ENCODE peak calls at places on chromosomes 7 and 10, in six cellular contexts. One of them, this sample, is unnamed.

GRCh38 chr10:103745264-103746247 is 109.8 kb downstream of the SH3PXD2A start:
- DNase-seq in HCT116: peak
- DNase-seq in GM23248: peak
- DNase-seq in neural progenitor cell: no peak
- DNase-seq in OCI-LY7: peak
- DNase-seq in hepatocyte: peak
- DNase-seq in this sample: no peak

GRCh38 chr7:131302876-131303707 is 24.6 kb upstream of the MKLN1 start:
- DNase-seq in neural progenitor cell: peak
- DNase-seq in GM23248: peak
- DNase-seq in hepatocyte: peak
- DNase-seq in HCT116: peak
- DNase-seq in OCI-LY7: peak
- DNase-seq in this sample: no peak

GRCh38 chr7:158244873-158245723 is 342.5 kb downstream of the PTPRN2 start:
- DNase-seq in GM23248: no peak
- DNase-seq in neural progenitor cell: no peak
- DNase-seq in OCI-LY7: no peak
- DNase-seq in hepatocyte: no peak
- DNase-seq in HCT116: no peak
- DNase-seq in this sample: no peak

GRCh38 chr10:113177163-113177935 is 227.3 kb downstream of the TCF7L2 start:
- DNase-seq in HCT116: no peak
- DNase-seq in hepatocyte: no peak
- DNase-seq in OCI-LY7: no peak
- DNase-seq in neural progenitor cell: peak
- DNase-seq in GM23248: no peak
- DNase-seq in this sample: no peak

GRCh38 chr7:129574487-129574886 is 37.0 kb upstream of the NRF1 start:
- DNase-seq in HCT116: no peak
- DNase-seq in neural progenitor cell: no peak
- DNase-seq in hepatocyte: no peak
- DNase-seq in GM23248: peak
- DNase-seq in OCI-LY7: no peak
- DNase-seq in this sample: no peak

GRCh38 chr7:76300210-76300731 is 2.2 kb upstream of the HSPB1 start:
- DNase-seq in OCI-LY7: no peak
- DNase-seq in HCT116: peak
- DNase-seq in neural progenitor cell: no peak
- DNase-seq in hepatocyte: peak
- DNase-seq in GM23248: peak
- DNase-seq in this sample: no peak

GRCh38 chr10:91694170-91694794 is 61.4 kb upstream of the PPP1R3C start:
- DNase-seq in HCT116: peak
- DNase-seq in hepatocyte: peak
- DNase-seq in GM23248: peak
- DNase-seq in neural progenitor cell: peak
- DNase-seq in OCI-LY7: peak
- DNase-seq in this sample: peak

GRCh38 chr7:157556339-157556944 is 219.6 kb downstream of the DNAJB6 start:
- DNase-seq in OCI-LY7: no peak
- DNase-seq in neural progenitor cell: no peak
- DNase-seq in GM23248: no peak
- DNase-seq in HCT116: no peak
- DNase-seq in hepatocyte: no peak
- DNase-seq in this sample: no peak

GRCh38 chr7:126203185-126203584 is 1049.6 kb downstream of the GRM8 start:
- DNase-seq in OCI-LY7: no peak
- DNase-seq in hepatocyte: no peak
- DNase-seq in neural progenitor cell: no peak
- DNase-seq in GM23248: no peak
- DNase-seq in HCT116: no peak
- DNase-seq in this sample: peak

GRCh38 chr7:91836065-91836368 is 44.5 kb downstream of the MTERF1 start:
- DNase-seq in neural progenitor cell: no peak
- DNase-seq in OCI-LY7: no peak
- DNase-seq in GM23248: peak
- DNase-seq in hepatocyte: no peak
- DNase-seq in HCT116: no peak
- DNase-seq in this sample: no peak

GRCh38 chr10:69318997-69319727 is 40.9 kb downstream of the HK1 start:
- DNase-seq in hepatocyte: peak
- DNase-seq in GM23248: peak
- DNase-seq in HCT116: no peak
- DNase-seq in OCI-LY7: peak
- DNase-seq in neural progenitor cell: peak
- DNase-seq in this sample: peak

GRCh38 chr10:1546431-1547110 is 190.8 kb downstream of the ADARB2 start:
- DNase-seq in hepatocyte: no peak
- DNase-seq in neural progenitor cell: no peak
- DNase-seq in GM23248: no peak
- DNase-seq in HCT116: no peak
- DNase-seq in OCI-LY7: no peak
- DNase-seq in this sample: no peak

GRCh38 chr7:127393370-127394058 is 1.0 kb upstream of the ZNF800 start:
- DNase-seq in OCI-LY7: no peak
- DNase-seq in neural progenitor cell: peak
- DNase-seq in hepatocyte: peak
- DNase-seq in HCT116: no peak
- DNase-seq in GM23248: peak
- DNase-seq in this sample: peak

GRCh38 chr10:84198206-84198915 is 4.0 kb downstream of the CDHR1 start:
- DNase-seq in neural progenitor cell: no peak
- DNase-seq in HCT116: no peak
- DNase-seq in GM23248: no peak
- DNase-seq in OCI-LY7: no peak
- DNase-seq in hepatocyte: no peak
- DNase-seq in this sample: no peak

GRCh38 chr10:84197643-84198042 is 3.3 kb downstream of the CDHR1 start:
- DNase-seq in GM23248: no peak
- DNase-seq in hepatocyte: no peak
- DNase-seq in neural progenitor cell: no peak
- DNase-seq in OCI-LY7: no peak
- DNase-seq in HCT116: no peak
- DNase-seq in this sample: no peak

GRCh38 chr10:84195044-84195830 is 900 bp downstream of the CDHR1 start:
- DNase-seq in neural progenitor cell: no peak
- DNase-seq in hepatocyte: no peak
- DNase-seq in HCT116: no peak
- DNase-seq in OCI-LY7: no peak
- DNase-seq in GM23248: no peak
- DNase-seq in this sample: peak

GRCh38 chr10:84196083-84196482 is 1.7 kb downstream of the CDHR1 start:
- DNase-seq in HCT116: no peak
- DNase-seq in hepatocyte: no peak
- DNase-seq in GM23248: no peak
- DNase-seq in neural progenitor cell: no peak
- DNase-seq in OCI-LY7: no peak
- DNase-seq in this sample: no peak

DNA sequence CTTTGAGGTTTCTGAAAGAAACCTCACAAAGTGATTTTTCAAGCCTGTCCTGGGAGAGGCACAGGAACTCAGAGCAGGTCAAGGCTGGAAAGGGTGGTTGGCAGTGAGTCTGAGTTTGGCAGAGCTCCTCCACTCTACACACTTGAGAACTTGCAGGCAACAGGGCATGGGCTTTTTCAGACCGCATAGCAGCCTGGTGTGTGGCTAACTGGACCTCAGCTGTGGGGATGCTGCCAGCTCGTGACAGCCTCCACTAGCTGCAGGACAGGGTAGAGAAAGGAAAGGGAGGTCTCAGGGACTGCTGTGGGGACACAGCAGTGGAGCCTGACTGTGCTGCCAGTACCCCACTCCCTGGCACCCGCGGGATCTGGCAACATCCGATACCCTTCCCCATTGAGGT is 2.6 kb downstream of the CDHR1 start:
- DNase-seq in HCT116: no peak
- DNase-seq in OCI-LY7: no peak
- DNase-seq in hepatocyte: no peak
- DNase-seq in neural progenitor cell: no peak
- DNase-seq in GM23248: no peak
- DNase-seq in this sample: no peak
- TF ChIP-seq EZH2phosphoT487 in HCT116: no peak
- TF ChIP-seq EZH2phosphoT487 in OCI-LY7: no peak
- TF ChIP-seq EZH2phosphoT487 in hepatocyte: no peak
- TF ChIP-seq EZH2phosphoT487 in neural progenitor cell: no peak
- TF ChIP-seq EZH2phosphoT487 in GM23248: no peak
- TF ChIP-seq EZH2phosphoT487 in this sample: no peak

DNA sequence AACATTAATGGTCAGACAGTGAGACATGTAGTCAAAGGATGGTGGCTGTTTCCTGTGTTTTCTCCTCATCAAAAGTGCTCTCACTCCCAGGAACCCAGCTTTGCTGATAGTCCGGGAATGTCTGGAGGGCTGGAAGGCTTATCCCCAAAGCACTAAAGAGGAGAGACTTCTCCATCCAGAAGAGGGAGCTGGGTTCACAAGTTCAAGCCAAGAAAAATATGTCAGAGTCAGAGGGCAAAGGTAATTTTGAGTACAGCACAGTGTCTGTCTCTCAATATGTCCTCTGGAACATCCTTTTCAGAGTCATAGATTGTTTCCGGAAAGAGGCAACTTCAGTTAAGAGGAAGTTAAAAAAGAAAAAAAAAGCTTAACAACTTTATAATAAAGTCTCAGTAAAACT is 281.5 kb upstream of the PHYHIPL start:
- DNase-seq in HCT116: no peak
- DNase-seq in hepatocyte: no peak
- DNase-seq in neural progenitor cell: no peak
- DNase-seq in GM23248: no peak
- DNase-seq in OCI-LY7: no peak
- DNase-seq in this sample: no peak
- TF ChIP-seq EZH2phosphoT487 in HCT116: no peak
- TF ChIP-seq EZH2phosphoT487 in hepatocyte: no peak
- TF ChIP-seq EZH2phosphoT487 in neural progenitor cell: no peak
- TF ChIP-seq EZH2phosphoT487 in GM23248: no peak
- TF ChIP-seq EZH2phosphoT487 in OCI-LY7: no peak
- TF ChIP-seq EZH2phosphoT487 in this sample: no peak

DNA sequence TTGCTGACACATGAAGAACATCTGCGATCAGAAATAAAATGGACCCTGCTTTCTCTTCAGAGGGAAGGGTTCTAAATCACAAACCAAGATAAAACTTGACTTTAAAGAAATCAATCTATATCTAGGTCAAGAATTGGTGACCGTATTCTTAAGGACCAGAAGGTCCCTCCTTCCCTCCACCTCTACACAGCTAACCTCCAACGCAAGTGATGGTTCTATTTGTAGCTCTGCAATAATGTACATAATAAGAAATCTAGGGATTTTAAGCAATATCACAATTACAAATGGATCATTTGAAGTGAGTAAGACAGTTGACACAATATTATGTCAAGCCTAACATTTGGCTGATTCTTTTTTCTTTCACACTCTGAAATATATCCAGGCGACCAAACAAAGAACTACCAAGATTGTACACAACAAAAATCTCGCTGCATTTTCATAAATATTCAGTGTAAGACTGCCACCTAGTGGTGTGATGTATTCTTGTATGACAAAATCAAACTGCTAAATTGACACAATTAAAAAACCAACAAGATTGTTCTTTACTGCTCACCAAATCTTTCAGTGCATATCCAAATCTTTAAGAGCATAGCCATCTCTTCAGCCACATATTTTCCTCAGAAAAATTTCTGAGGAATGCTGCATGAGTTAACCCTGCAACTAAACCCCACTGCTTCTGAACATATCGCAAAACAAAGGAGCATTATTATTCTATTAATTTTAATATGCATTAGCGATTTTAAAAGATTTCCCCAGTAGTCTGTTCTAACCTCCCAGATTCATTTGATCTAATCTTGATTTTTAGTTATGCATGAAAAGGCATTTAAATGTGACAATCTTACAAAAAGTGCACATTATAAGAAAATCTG is 44.5 kb downstream of the ICA1 start:
- DNase-seq in OCI-LY7: peak
- DNase-seq in GM23248: peak
- DNase-seq in neural progenitor cell: peak
- DNase-seq in hepatocyte: peak
- DNase-seq in HCT116: peak
- DNase-seq in this sample: peak
- TF ChIP-seq EZH2phosphoT487 in OCI-LY7: no peak
- TF ChIP-seq EZH2phosphoT487 in GM23248: no peak
- TF ChIP-seq EZH2phosphoT487 in neural progenitor cell: no peak
- TF ChIP-seq EZH2phosphoT487 in hepatocyte: no peak
- TF ChIP-seq EZH2phosphoT487 in HCT116: no peak
- TF ChIP-seq EZH2phosphoT487 in this sample: no peak

DNA sequence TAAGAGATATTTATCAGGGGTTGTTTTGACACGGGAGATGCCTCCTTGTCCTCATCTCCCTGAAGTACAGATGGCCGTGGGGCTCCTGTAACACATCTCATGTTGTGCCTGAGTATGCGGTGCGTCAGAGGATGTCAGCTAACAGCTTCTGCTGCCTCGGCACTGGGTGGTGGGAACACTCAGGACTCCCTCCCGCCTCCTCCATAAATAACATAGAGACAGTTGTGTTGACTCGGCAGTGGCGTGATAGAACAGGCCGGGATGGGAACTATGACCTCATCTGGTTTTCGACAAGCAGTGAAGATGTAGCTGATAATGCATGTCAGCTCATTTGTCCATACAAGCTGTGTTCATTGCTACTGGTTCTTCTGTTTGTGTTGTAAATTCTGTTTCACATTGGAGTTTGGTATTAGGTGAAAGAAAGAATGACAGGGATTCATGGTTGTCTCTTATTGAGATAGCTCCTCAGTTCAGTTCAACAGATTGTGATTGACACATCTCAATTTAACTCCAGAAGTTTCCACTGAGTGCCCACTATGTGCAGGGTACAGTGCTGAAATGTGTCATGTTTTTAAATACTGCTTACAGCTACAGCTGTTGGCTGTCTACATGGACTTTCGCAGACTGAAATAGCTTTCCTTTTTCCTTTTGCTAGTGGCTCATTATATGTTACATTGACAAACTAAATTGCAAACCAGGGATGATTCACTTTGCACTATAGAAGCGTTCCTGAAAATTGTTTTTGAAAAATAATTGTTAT is 87.4 kb downstream of the CHN2 start:
- DNase-seq in OCI-LY7: no peak
- DNase-seq in HCT116: no peak
- DNase-seq in GM23248: no peak
- DNase-seq in neural progenitor cell: no peak
- DNase-seq in hepatocyte: peak
- DNase-seq in this sample: peak
- TF ChIP-seq EZH2phosphoT487 in OCI-LY7: no peak
- TF ChIP-seq EZH2phosphoT487 in HCT116: no peak
- TF ChIP-seq EZH2phosphoT487 in GM23248: no peak
- TF ChIP-seq EZH2phosphoT487 in neural progenitor cell: no peak
- TF ChIP-seq EZH2phosphoT487 in hepatocyte: peak
- TF ChIP-seq EZH2phosphoT487 in this sample: no peak

GRCh38 chr10:15200626-15201025 is 32.1 kb upstream of the NMT2 start:
- DNase-seq in HCT116: peak
- DNase-seq in neural progenitor cell: no peak
- DNase-seq in OCI-LY7: no peak
- DNase-seq in GM23248: peak
- DNase-seq in hepatocyte: peak
- DNase-seq in this sample: no peak
- TF ChIP-seq EZH2phosphoT487 in HCT116: no peak
- TF ChIP-seq EZH2phosphoT487 in neural progenitor cell: no peak
- TF ChIP-seq EZH2phosphoT487 in OCI-LY7: no peak
- TF ChIP-seq EZH2phosphoT487 in GM23248: no peak
- TF ChIP-seq EZH2phosphoT487 in hepatocyte: no peak
- TF ChIP-seq EZH2phosphoT487 in this sample: no peak